ENCODE peak calls at places on chromosomes 16 and 17, in six cellular contexts. U is NCI-H460, P is left cardiac atrium, A is left lung, Y is T-cell, W is nephron progenitor cell. M is an unnamed sample.

GRCh38 chr17:51802544-51802943 is 356.0 kb downstream of the CA10 start:
- DNase-seq in U (no peak), P (no peak), A (no peak), Y (no peak), W (no peak), M (no peak)

GRCh38 chr17:45332989-45333701 is 16.3 kb upstream of the MAP3K14 start:
- DNase-seq in U (no peak), P (no peak), A (peak; percentile 36), Y (no peak), W (no peak), M (no peak)

GRCh38 chr16:56505174-56505573 is 14.7 kb downstream of the BBS2 start:
- DNase-seq in U (no peak), P (no peak), A (no peak), Y (no peak), W (no peak), M (no peak)

GRCh38 chr17:7587420-7587786 is 2.5 kb downstream of the SOX15 start:
- DNase-seq in U (no peak), P (no peak), A (no peak), Y (no peak), W (no peak), M (peak; percentile 76)

GRCh38 chr16:58226790-58227189 is 28.9 kb upstream of the CSNK2A2 start:
- DNase-seq in U (no peak), P (no peak), A (no peak), Y (no peak), W (no peak), M (no peak)

GRCh38 chr17:69534235-69534621 is 119.7 kb downstream of the MAP2K6 start:
- DNase-seq in U (no peak), P (no peak), A (no peak), Y (no peak), W (no peak), M (no peak)

GRCh38 chr16:67842509-67843342 is 606 bp downstream of the THAP11 start:
- DNase-seq in U (no peak), P (peak; percentile 73), A (peak; percentile 64), Y (peak; percentile 68), W (peak; percentile 65), M (peak; percentile 59)

GRCh38 chr17:66491213-66491612 is 188.8 kb downstream of the PRKCA start:
- DNase-seq in U (no peak), P (no peak), A (no peak), Y (no peak), W (no peak), M (no peak)

GRCh38 chr17:28227278-28228108 is 91.5 kb upstream of the TMEM97 start:
- DNase-seq in U (peak; percentile 69), P (peak; percentile 38), A (peak; percentile 79), Y (no peak), W (peak; percentile 91), M (peak; percentile 44)

GRCh38 chr17:82108038-82108998 is 10.3 kb upstream of the FASN start:
- DNase-seq in U (no peak), P (no peak), A (no peak), Y (no peak), W (no peak), M (no peak)

GRCh38 chr16:79601978-79602609 is 1.6 kb upstream of the MAF start:
- DNase-seq in U (peak; percentile 56), P (peak; percentile 75), A (peak; percentile 78), Y (peak; percentile 67), W (peak; percentile 92), M (peak; percentile 84)

GRCh38 chr17:10806863-10807262 is 3.0 kb upstream of the TMEM238L start:
- DNase-seq in U (no peak), P (no peak), A (no peak), Y (no peak), W (no peak), M (no peak)

GRCh38 chr17:43676471-43676870 is 14.7 kb upstream of the MEOX1 start:
- DNase-seq in U (no peak), P (no peak), A (peak; percentile 42), Y (no peak), W (no peak), M (no peak)